ENCODE peak calls at places on chromosomes 1 and 21, in eight cellular contexts. C is pancreas, Q is brain microvascular endothelial cell, K is PC-3, E is suprapubic skin, P is AG04449, V is AG09319, J is ascending aorta. O is an unnamed sample.

GRCh38 chr1:79738101-79738500 is 731.6 kb upstream of the ADGRL4 start:
- DNase-seq in C (no peak), Q (no peak), K (no peak), E (no peak), P (no peak), V (no peak), J (no peak), O (no peak)

GRCh38 chr1:163747261-163747660 is 425.5 kb downstream of the NUF2 start:
- DNase-seq in C (no peak), Q (no peak), K (peak), E (no peak), P (peak), V (no peak), J (no peak), O (no peak)

GRCh38 chr1:156104065-156104810 is 10.3 kb upstream of the LMNA start:
- DNase-seq in C (peak), Q (peak), K (peak), E (peak), P (no peak), V (peak), J (no peak), O (no peak)

GRCh38 chr1:21814241-21814918 is 2.3 kb downstream of the LDLRAD2 start:
- DNase-seq in C (no peak), Q (no peak), K (no peak), E (no peak), P (no peak), V (no peak), J (no peak), O (no peak)

GRCh38 chr1:234866007-234866866 is 256.3 kb upstream of the IRF2BP2 start:
- DNase-seq in C (no peak), Q (peak), K (peak), E (no peak), P (no peak), V (no peak), J (peak), O (no peak)

GRCh38 chr1:15584489-15585363 is at the start of gene AGMAT:
- DNase-seq in C (peak), Q (peak), K (peak), E (no peak), P (no peak), V (no peak), J (no peak), O (no peak)

GRCh38 chr1:48916121-48917069 is 139.7 kb upstream of the BEND5 start:
- DNase-seq in C (no peak), Q (peak), K (peak), E (no peak), P (peak), V (peak), J (no peak), O (no peak)

GRCh38 chr1:50332941-50333594 is 90.2 kb downstream of the DMRTA2 start:
- DNase-seq in C (peak), Q (peak), K (peak), E (no peak), P (no peak), V (no peak), J (no peak), O (peak)

GRCh38 chr1:232168513-232168912 is 461.4 kb downstream of the SIPA1L2 start:
- DNase-seq in C (no peak), Q (no peak), K (no peak), E (no peak), P (no peak), V (no peak), J (no peak), O (no peak)

GRCh38 chr1:161549652-161550051 is at the start of gene FCGR3A:
- DNase-seq in C (no peak), Q (no peak), K (no peak), E (no peak), P (no peak), V (no peak), J (no peak), O (no peak)

GRCh38 chr1:241610056-241610815 is 29.9 kb downstream of the CHML start:
- DNase-seq in C (no peak), Q (peak), K (peak), E (no peak), P (no peak), V (no peak), J (no peak), O (no peak)

GRCh38 chr21:28885853-28886177 is 106.9 kb downstream of the LTN1 start:
- DNase-seq in C (no peak), Q (no peak), K (no peak), E (no peak), P (no peak), V (peak), J (no peak), O (no peak)

GRCh38 chr1:182430263-182431068 is 19.5 kb upstream of the RGSL1 start:
- DNase-seq in C (no peak), Q (peak), K (peak), E (no peak), P (no peak), V (no peak), J (no peak), O (no peak)

GRCh38 chr1:147561473-147561840 is 20.2 kb downstream of the BCL9 start:
- DNase-seq in C (no peak), Q (no peak), K (no peak), E (no peak), P (no peak), V (no peak), J (no peak), O (no peak)

GRCh38 chr1:110040548-110040947 is 6.1 kb downstream of the STRIP1 start:
- DNase-seq in C (no peak), Q (no peak), K (no peak), E (no peak), P (no peak), V (no peak), J (no peak), O (no peak)

GRCh38 chr1:204565617-204566582 is 49.7 kb downstream of the MDM4 start:
- DNase-seq in C (no peak), Q (peak), K (peak), E (no peak), P (no peak), V (peak), J (no peak), O (peak)

GRCh38 chr1:24900486-24900849 is 29.6 kb downstream of the RUNX3 start:
- DNase-seq in C (no peak), Q (no peak), K (no peak), E (peak), P (no peak), V (no peak), J (no peak), O (no peak)

GRCh38 chr1:40411294-40411693 is 37.8 kb downstream of the SMAP2 start:
- DNase-seq in C (no peak), Q (no peak), K (no peak), E (no peak), P (no peak), V (no peak), J (no peak), O (no peak)
- TF ChIP-seq CTCF in C (no peak), Q (no peak), K (no peak), E (no peak), P (no peak), V (no peak), J (no peak), O (no peak)

DNA sequence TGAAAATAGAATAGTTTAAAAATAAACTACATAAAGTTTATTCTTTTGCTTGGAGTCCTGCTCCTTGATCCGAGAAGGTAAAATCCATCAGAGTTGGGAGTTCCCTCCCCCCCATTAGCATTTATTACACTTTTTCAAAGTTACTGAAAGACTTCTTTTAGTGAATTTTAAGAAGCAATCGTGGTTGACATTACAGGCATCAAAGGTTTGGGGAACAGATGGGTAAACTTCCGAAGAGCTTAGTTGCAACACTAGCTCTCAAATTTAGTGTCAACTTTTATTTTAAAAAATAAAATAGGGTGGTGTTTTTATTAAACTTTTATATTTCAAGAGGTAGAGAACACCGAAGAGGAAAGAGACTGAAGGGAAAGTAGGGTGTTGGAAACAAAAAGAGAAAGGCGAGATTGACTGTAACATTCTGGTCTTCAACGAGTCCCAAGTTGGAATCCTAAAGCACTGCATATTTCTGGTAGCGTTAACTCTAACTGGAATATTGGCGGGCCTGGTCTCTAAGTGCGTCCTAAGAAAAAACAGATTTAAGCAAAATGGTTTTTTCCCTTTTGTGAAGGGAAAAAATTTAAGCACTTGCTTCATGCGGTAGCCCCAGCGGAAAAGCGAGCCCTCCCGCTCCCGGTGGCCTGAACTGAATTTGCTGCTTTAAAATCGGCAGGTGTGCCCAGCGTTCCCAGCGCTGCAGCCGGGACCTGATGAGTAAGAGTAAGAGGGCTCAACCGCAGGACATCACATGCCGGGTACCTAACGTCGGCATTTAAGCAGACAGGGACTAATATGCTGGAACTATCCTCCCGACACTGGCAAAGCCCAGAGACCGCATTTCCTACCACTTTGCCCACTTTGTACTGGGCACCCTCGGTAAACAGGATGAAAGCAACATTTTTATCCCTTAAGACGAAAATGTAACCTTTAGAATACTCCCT is 30.6 kb upstream of the NFIA start:
- DNase-seq in C (no peak), Q (no peak), K (no peak), E (no peak), P (no peak), V (no peak), J (no peak), O (no peak)
- TF ChIP-seq CTCF in C (no peak), Q (no peak), K (no peak), E (no peak), P (no peak), V (no peak), J (no peak), O (no peak)

DNA sequence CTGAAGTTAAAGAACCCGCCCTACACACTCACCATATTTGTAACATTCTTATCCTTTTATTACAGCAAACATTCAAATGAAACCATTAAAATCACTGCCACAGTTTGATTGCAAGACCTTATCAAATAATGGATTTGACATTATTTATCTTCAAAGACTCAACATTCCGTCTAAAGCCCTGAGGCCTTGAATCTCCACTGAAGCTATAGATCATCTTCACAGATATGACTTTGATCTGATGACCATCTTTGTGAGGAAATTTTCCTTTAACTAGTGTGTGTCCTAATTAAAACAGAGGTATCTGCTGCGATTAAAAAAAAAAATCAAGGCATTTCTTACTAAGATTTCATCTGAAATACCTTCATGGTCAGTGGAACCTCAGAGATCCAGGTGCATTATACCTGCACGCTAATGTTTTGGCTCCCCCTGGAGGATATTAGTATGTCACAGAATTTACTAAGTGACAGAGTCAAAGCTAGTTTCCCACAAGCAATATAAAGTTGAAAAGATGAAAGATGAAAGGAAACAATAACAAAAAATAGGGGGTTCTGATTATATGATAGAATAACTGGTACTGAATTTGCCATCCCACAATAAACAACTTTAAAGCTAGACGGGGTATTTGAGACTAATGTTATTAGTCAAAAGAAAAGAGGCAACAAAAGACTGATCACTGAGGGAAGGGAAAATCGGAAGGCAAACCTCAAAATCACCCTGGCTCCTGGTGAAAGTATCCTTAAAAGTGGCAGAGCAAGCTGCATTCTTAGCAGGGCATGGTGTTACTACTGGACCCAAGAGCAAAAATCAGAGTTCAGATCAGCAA is 923.4 kb downstream of the NCAM2 start:
- DNase-seq in C (no peak), Q (no peak), K (peak), E (no peak), P (no peak), V (no peak), J (no peak), O (no peak)
- TF ChIP-seq CTCF in C (no peak), Q (peak), K (peak), E (no peak), P (peak), V (peak), J (no peak), O (peak)

DNA sequence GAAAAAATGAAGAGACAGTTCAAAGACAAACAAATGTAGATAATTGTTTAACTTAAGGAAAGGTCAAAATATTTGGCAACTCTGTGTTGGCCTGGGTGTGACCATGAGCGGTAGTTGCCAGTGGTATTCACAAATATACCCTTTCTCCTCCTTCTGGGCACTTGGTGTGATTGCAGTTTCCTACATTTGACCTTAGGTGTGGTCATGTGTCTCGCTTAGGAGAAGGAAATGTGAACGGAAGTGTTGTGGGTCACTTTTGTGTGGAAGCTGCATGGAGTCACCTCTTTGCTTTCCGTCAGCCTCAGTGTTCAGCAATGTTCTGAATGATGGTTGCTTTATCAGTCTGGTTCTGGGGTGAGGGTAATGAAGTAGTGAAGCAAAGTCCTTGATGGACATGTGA is 3.4 kb upstream of the PCSK9 start:
- DNase-seq in C (no peak), Q (no peak), K (peak), E (no peak), P (no peak), V (no peak), J (no peak), O (no peak)
- TF ChIP-seq CTCF in C (no peak), Q (peak), K (peak), E (no peak), P (no peak), V (no peak), J (no peak), O (no peak)

GRCh38 chr21:18951291-18952038 is 547.9 kb upstream of the TMPRSS15 start:
- DNase-seq in C (no peak), Q (no peak), K (peak), E (no peak), P (no peak), V (no peak), J (no peak), O (no peak)
- TF ChIP-seq CTCF in C (no peak), Q (peak), K (peak), E (no peak), P (no peak), V (no peak), J (no peak), O (peak)

GRCh38 chr1:157952601-157953000 is 40.8 kb upstream of the KIRREL1 start:
- DNase-seq in C (no peak), Q (no peak), K (no peak), E (no peak), P (no peak), V (no peak), J (no peak), O (no peak)

GRCh38 chr1:157944666-157945280 is 48.7 kb upstream of the KIRREL1 start:
- DNase-seq in C (no peak), Q (no peak), K (no peak), E (no peak), P (no peak), V (no peak), J (no peak), O (no peak)

GRCh38 chr1:157951219-157951618 is 42.2 kb upstream of the KIRREL1 start:
- DNase-seq in C (no peak), Q (no peak), K (no peak), E (no peak), P (no peak), V (no peak), J (no peak), O (no peak)

DNA sequence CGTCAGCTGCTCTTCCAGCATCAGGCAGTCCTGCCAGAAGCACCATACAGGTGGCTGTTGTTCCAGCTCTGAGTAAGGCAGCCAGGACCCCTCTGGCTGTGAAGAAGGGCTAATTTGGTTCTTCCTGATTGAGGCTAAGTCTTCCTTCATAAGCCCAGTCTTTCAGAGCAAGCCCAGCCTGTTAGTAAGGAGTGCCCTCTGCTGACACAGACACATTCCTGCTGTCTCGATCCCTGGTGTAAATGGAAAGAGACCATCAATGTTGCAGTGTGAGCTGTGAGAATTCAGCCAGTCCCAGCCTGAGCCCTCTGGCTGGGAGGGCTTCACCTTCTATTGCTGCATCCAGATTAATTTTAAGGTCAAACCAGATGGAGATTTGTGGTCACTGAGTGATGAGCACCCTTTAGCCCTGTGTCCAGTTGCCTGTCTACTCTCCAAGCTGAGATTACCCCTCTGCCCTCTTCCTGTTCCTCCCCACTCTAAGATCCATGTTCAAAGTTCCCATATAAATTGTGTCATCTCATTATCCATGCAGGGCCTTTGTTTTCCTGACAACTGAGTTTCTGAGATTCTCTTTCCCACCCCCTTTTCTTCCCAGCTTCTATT is 44.8 kb upstream of the KIRREL1 start:
- DNase-seq in C (no peak), Q (no peak), K (peak), E (no peak), P (no peak), V (no peak), J (no peak), O (no peak)
- TF ChIP-seq CTCF in C (no peak), Q (peak), K (peak), E (no peak), P (peak), V (peak), J (no peak), O (peak)

GRCh38 chr1:32470991-32471694 is 6.3 kb downstream of the ZBTB8B start:
- DNase-seq in C (peak), Q (no peak), K (no peak), E (no peak), P (no peak), V (no peak), J (no peak), O (no peak)
- TF ChIP-seq CTCF in C (no peak), Q (peak), K (no peak), E (no peak), P (peak), V (no peak), J (no peak), O (peak)

DNA sequence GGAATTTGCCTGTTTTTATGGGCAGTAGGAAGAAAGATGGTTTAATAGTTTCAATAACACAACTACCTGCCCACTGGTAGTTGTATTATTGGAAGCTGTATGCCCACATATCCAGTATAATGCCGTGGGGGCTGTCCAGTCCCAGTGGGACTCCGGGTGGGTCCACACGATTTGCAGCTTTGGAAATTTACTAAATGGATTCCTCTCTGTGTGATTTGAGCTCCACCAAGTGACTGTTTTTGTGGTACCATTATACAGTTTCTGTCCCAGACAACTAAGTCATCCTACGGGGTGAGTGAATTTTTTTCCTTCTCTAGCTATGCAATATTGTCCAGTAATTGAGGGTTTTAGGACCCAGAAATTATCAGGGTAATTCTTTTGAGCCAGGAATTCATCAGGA is 86.8 kb downstream of the PLA2G4A start:
- DNase-seq in C (no peak), Q (no peak), K (peak), E (no peak), P (no peak), V (no peak), J (no peak), O (no peak)
- TF ChIP-seq CTCF in C (no peak), Q (peak), K (peak), E (no peak), P (no peak), V (no peak), J (no peak), O (no peak)

DNA sequence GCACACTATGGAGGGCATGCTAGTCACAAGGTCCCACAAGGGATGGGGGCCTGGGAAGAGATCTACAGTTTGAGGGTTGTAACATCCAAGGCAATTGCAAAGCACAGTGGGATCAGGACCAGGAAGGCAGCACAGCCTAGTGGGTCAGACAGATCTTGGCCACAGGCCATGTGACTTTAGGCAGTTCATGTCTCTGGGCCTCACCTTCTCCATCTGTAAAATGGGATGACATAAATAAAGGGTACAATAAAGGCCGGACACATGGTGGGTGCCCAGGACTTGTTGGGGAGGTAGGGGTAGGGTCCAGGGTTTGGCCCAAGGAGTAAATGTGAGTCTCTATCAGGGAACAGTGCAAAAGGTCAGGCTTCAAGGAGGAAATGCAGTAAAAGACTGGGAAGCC is 18.1 kb upstream of the IGSF21 start:
- DNase-seq in C (no peak), Q (no peak), K (no peak), E (no peak), P (no peak), V (no peak), J (no peak), O (no peak)
- TF ChIP-seq CTCF in C (no peak), Q (no peak), K (no peak), E (no peak), P (no peak), V (no peak), J (no peak), O (no peak)

O was measured in D721Med.